ENCODE peak calls at places on chromosomes 6 and 20, in nine cellular contexts. T is fibroblast of lung, E is mesenchymal stem cell, I is endothelial cell of umbilical vein, X is SK-N-SH, V is IMR-90, U is hepatocyte, R is GM23248, B is DND-41. N is an unnamed sample.

GRCh38 chr20:47397652-47398301 is 41.3 kb upstream of the ZMYND8 start:
- DNase-seq in T (no peak), B (no peak), U (no peak), X (no peak), E (no peak), R (no peak), V (no peak), I (no peak), N (no peak)

GRCh38 chr6:81762132-81762531 is 9.7 kb upstream of the TENT5A start:
- DNase-seq in E (no peak), B (no peak), U (no peak), T (peak), V (peak), I (no peak), X (peak), R (peak), N (no peak)

GRCh38 chr6:42279966-42280629 is 62.4 kb upstream of the MRPS10 start:
- DNase-seq in T (peak), X (no peak), R (peak), U (no peak), V (peak), E (no peak), I (peak), B (no peak), N (no peak)

GRCh38 chr6:108921547-108922331 is 73.5 kb downstream of the ARMC2 start:
- DNase-seq in I (no peak), E (no peak), B (no peak), V (peak), U (no peak), R (peak), T (peak), X (no peak), N (no peak)

GRCh38 chr6:41488064-41488391 is 58.2 kb upstream of the FOXP4 start:
- DNase-seq in X (no peak), B (no peak), V (no peak), E (no peak), I (no peak), T (no peak), R (no peak), U (no peak), N (no peak)

GRCh38 chr20:53080969-53081871 is 109.1 kb downstream of the TSHZ2 start:
- DNase-seq in E (peak), V (peak), I (peak), B (no peak), R (peak), X (no peak), U (peak), T (peak), N (no peak)

GRCh38 chr6:32761548-32761947 is 1.8 kb downstream of the HLA-DQB2 start:
- DNase-seq in I (no peak), R (no peak), X (no peak), V (no peak), E (no peak), U (no peak), T (no peak), B (no peak), N (no peak)

GRCh38 chr6:73870907-73871306 is 174.9 kb downstream of the CD109 start:
- DNase-seq in X (no peak), V (no peak), I (no peak), B (no peak), U (peak), T (no peak), R (no peak), E (no peak), N (no peak)

GRCh38 chr6:22041797-22042489 is 254.9 kb downstream of the PRL start:
- DNase-seq in X (no peak), I (no peak), V (peak), T (peak), E (no peak), U (no peak), B (no peak), R (peak), N (no peak)

GRCh38 chr6:10556496-10557391 is 35.6 kb downstream of the GCNT2 start:
- DNase-seq in X (no peak), R (no peak), U (no peak), B (no peak), E (peak), I (peak), V (no peak), T (no peak), N (no peak)

GRCh38 chr6:87702589-87702945 is 534 bp upstream of the AKIRIN2 start:
- DNase-seq in X (peak), R (peak), I (no peak), B (no peak), U (peak), T (no peak), E (peak), V (peak), N (peak)

DNA sequence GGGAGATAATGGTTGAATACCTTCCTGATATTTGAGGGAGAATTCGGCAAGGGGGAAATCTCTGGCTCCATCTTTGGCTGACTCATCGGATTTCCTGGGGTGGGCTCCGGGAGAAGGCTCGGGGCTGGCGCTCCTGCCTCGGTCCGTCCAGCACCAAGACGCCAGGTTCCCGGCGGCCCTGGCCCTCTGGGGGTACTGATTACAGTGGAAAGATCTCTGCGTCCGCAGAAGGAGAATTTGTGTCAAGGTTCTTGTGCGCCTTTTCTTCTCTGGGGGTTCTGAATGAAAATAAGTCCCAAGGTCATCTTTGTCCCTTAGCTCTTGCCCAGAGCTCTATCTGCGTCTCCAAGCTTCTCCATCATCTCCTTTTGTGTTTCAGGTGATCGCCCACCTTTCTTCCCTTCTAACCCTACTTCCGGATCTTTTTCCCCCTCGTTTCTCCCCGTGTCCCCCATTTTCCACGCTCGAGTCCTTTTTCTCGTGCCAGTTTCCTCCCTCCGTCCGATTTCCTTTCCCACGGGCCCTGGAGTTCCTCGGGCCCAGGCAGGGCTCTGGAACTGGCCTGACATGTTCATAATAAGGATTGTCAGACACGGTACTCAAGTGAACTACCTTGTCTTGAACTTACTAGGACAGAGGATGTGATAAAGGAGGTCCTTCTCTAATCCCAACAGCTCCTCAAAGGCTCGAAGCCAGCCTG is 11.6 kb downstream of the NRN1 start:
- DNase-seq in B (no peak), I (no peak), E (no peak), U (no peak), V (no peak), X (no peak), R (no peak), T (no peak), N (no peak)
- H3K4me3 ChIP-seq in B (no peak), I (no peak), E (peak), U (no peak), V (no peak), X (no peak), R (no peak), T (no peak), N (peak)

GRCh38 chr6:15754706-15755079 is 91.9 kb upstream of the DTNBP1 start:
- DNase-seq in R (no peak), I (no peak), V (no peak), U (no peak), X (no peak), B (no peak), T (no peak), E (no peak), N (no peak)
- H2AFZ ChIP-seq in R (peak), I (no peak), V (peak), U (no peak), X (peak), B (no peak), T (no peak), E (no peak), N (peak)

GRCh38 chr6:43559328-43559727 is 16.5 kb downstream of the XPO5 start:
- DNase-seq in V (no peak), I (no peak), U (no peak), B (no peak), E (no peak), T (no peak), X (no peak), R (no peak), N (no peak)
- H3K4me3 ChIP-seq in V (no peak), I (no peak), U (no peak), B (no peak), E (no peak), T (no peak), X (no peak), R (no peak), N (no peak)

GRCh38 chr20:15289337-15289736 is 951.9 kb upstream of the FLRT3 start:
- DNase-seq in T (no peak), E (no peak), I (no peak), V (no peak), X (no peak), R (no peak), B (no peak), U (no peak), N (no peak)

GRCh38 chr20:15288076-15288475 is 950.7 kb upstream of the FLRT3 start:
- DNase-seq in B (no peak), E (no peak), T (no peak), R (no peak), X (no peak), V (no peak), I (no peak), U (no peak), N (no peak)

GRCh38 chr20:15287331-15287730 is 949.9 kb upstream of the FLRT3 start:
- DNase-seq in B (no peak), E (no peak), U (no peak), I (no peak), X (no peak), V (no peak), T (no peak), R (no peak), N (no peak)
- H2AFZ ChIP-seq in B (no peak), E (no peak), U (no peak), I (no peak), X (no peak), V (no peak), T (no peak), R (no peak), N (no peak)

DNA sequence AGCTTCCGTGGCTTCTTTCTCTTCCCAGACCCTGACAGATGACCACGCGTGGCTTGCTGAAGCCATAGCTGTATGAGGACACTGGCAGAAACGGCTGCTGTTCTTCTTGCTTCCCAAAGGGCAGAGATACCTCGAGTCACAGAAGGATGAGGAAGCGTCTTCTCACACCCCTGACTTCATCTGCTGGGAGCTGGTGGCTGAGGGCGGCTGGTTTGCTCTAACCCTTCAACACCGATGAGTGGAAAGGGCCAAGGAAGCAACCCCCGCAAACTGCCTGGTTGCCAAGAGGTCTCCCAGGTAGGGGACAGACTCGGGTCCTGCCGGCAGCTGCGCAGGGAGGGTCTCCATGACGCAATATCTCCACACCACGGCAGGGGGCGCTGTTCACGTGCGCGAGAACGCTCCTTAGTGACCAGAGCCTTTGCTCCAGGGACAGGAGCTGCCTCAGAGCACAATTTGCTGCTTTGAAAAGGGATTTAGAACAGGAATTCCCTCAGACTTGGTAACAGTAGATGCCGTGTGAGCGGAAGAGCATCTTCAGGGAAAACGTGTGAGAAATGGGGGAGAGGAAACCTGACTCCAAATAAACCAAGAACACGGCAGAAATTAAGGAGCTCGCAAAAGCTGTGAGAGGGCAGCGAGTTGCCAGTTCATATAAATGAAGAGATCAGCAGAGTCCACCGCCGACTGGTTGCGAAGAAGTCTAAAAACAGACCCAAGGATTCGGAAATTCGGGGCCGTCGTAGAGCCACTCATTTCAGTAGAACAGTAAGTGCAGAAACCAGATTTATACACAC is 80.2 kb downstream of the ERMARD start:
- DNase-seq in I (peak), B (peak), E (peak), R (peak), T (peak), X (peak), U (peak), V (peak), N (peak)
- H3K4me3 ChIP-seq in I (no peak), B (no peak), E (no peak), R (no peak), T (no peak), X (peak), U (no peak), V (no peak), N (no peak)

GRCh38 chr6:137415834-137416190 is 78.4 kb downstream of the OLIG3 start:
- DNase-seq in R (no peak), X (no peak), U (no peak), T (no peak), B (no peak), E (no peak), V (no peak), I (no peak), N (no peak)

GRCh38 chr6:137415127-137415833 is 78.9 kb downstream of the OLIG3 start:
- DNase-seq in T (peak), E (peak), R (peak), U (peak), I (peak), X (peak), B (no peak), V (peak), N (peak)

GRCh38 chr6:137416376-137417109 is 77.7 kb downstream of the OLIG3 start:
- DNase-seq in U (peak), V (peak), X (no peak), T (peak), E (peak), I (no peak), R (peak), B (no peak), N (no peak)

GRCh38 chr6:137414599-137414998 is 79.6 kb downstream of the OLIG3 start:
- DNase-seq in X (no peak), V (no peak), R (no peak), I (no peak), T (no peak), B (no peak), E (no peak), U (no peak), N (peak)

GRCh38 chr6:137417411-137417810 is 76.8 kb downstream of the OLIG3 start:
- DNase-seq in E (no peak), X (no peak), U (no peak), R (peak), V (peak), B (no peak), T (peak), I (no peak), N (no peak)
- H2AFZ ChIP-seq in E (no peak), X (no peak), U (no peak), R (no peak), V (no peak), B (no peak), T (no peak), I (no peak), N (no peak)

GRCh38 chr6:24924956-24925355 is 10.8 kb downstream of the RIPOR2 start:
- DNase-seq in T (no peak), E (no peak), U (no peak), X (no peak), B (no peak), R (no peak), V (no peak), I (no peak), N (no peak)

GRCh38 chr6:24919404-24919892 is 16.3 kb downstream of the RIPOR2 start:
- DNase-seq in B (peak), X (no peak), U (no peak), V (no peak), R (no peak), I (no peak), E (no peak), T (no peak), N (no peak)

GRCh38 chr6:24923885-24924401 is 11.8 kb downstream of the RIPOR2 start:
- DNase-seq in T (no peak), B (no peak), U (no peak), E (no peak), V (no peak), X (no peak), R (no peak), I (no peak), N (peak)

GRCh38 chr6:24922854-24923253 is 12.9 kb downstream of the RIPOR2 start:
- DNase-seq in I (no peak), U (no peak), X (no peak), R (no peak), B (no peak), T (no peak), E (no peak), V (no peak), N (no peak)

GRCh38 chr6:24922174-24922573 is 13.6 kb downstream of the RIPOR2 start:
- DNase-seq in T (no peak), I (no peak), X (no peak), U (no peak), B (no peak), R (no peak), V (no peak), E (no peak), N (no peak)
- H3K4me3 ChIP-seq in T (no peak), I (no peak), X (no peak), U (no peak), B (no peak), R (no peak), V (no peak), E (no peak), N (no peak)

DNA sequence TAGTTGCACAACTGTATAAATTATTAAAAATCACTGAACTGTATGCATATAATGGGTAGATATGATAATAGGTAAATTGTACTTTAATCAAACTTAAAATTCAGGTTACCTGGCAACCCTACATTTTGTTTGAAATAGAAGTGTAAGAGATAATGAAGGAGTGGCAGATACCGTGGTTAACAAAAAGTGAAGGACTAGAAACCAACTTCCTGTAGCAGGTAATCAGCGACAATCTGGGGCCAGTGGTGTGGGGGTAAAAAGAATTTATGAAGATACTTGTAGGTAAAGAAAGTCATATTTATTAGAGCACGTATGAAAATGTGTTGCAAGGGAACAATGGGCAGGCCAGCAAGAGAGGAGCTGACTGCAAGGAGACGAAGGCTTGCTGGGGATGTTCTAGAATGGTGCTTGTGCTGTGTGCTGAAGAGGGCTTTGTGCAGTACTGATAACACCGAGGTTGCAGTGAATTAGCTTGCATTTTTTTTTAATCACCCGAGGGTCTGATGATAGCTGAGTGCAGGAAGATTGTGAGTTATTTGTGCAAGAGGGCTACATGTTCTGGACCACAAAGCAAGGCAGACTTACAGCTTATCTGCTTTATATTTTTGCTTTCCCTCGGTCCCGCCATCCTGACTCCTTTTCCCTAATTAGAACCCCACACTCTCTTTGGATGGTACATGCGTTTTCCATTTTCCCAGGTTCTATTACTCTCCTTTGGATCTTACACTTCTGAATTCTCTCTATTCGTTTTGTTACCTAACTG is 4.6 kb upstream of the ENPP1 start:
- DNase-seq in U (no peak), R (no peak), B (no peak), E (no peak), X (no peak), I (no peak), V (no peak), T (no peak), N (no peak)
- H2AFZ ChIP-seq in U (no peak), R (no peak), B (no peak), E (no peak), X (no peak), I (no peak), V (no peak), T (no peak), N (no peak)

GRCh38 chr6:43308101-43308989 is at the start of gene CRIP3:
- DNase-seq in R (peak), V (no peak), B (no peak), T (peak), I (no peak), X (no peak), U (peak), E (peak), N (peak)
- H3K4me3 ChIP-seq in R (peak), V (peak), B (no peak), T (peak), I (no peak), X (no peak), U (peak), E (peak), N (peak)